ENCODE peak calls at places on chromosomes 5 and 9, in seven cellular contexts. Q is AG10803, V is BJ, T is A549, M is fibroblast of mammary gland, P is coronary artery, W is fibroblast of lung. U is an unnamed sample.

GRCh38 chr5:14268236-14268701 is 125.1 kb downstream of the TRIO start:
- DNase-seq in Q (peak), V (peak), T (peak), M (peak), P (no peak), W (peak), U (peak)

GRCh38 chr5:109876941-109877669 is 187.4 kb downstream of the MAN2A1 start:
- DNase-seq in Q (peak), V (no peak), T (no peak), M (peak), P (no peak), W (peak), U (peak)

GRCh38 chr9:14405176-14405575 is 91.2 kb upstream of the NFIB start:
- DNase-seq in Q (no peak), V (no peak), T (no peak), M (no peak), P (no peak), W (no peak), U (no peak)

GRCh38 chr5:33209252-33209651 is 231.5 kb upstream of the TARS1 start:
- DNase-seq in Q (no peak), V (no peak), T (no peak), M (no peak), P (no peak), W (no peak), U (no peak)

GRCh38 chr5:92309336-92309991 is 926.3 kb upstream of the ARRDC3 start:
- DNase-seq in Q (peak), V (peak), T (peak), M (peak), P (no peak), W (peak), U (peak)

GRCh38 chr5:9604416-9604815 is 25.7 kb downstream of the TAS2R1 start:
- DNase-seq in Q (no peak), V (no peak), T (no peak), M (no peak), P (no peak), W (no peak), U (no peak)

GRCh38 chr9:6304232-6304631 is 23.9 kb upstream of the TPD52L3 start:
- DNase-seq in Q (no peak), V (no peak), T (no peak), M (no peak), P (no peak), W (no peak), U (no peak)

GRCh38 chr9:109168170-109168569 is 1.1 kb upstream of the FRRS1L start:
- DNase-seq in Q (no peak), V (no peak), T (no peak), M (peak), P (no peak), W (no peak), U (no peak)

GRCh38 chr9:3058409-3058808 is 214.5 kb upstream of the PUM3 start:
- DNase-seq in Q (no peak), V (no peak), T (no peak), M (no peak), P (no peak), W (no peak), U (peak)

GRCh38 chr5:143030349-143030748 is 260.2 kb downstream of the ARHGAP26 start:
- DNase-seq in Q (no peak), V (no peak), T (no peak), M (no peak), P (no peak), W (no peak), U (no peak)

GRCh38 chr9:90770927-90771326 is 30.7 kb upstream of the SYK start:
- DNase-seq in Q (no peak), V (no peak), T (no peak), M (no peak), P (no peak), W (no peak), U (no peak)

GRCh38 chr5:141816598-141817399 is 61.4 kb downstream of the PCDH1 start:
- DNase-seq in Q (no peak), V (no peak), T (no peak), M (no peak), P (no peak), W (no peak), U (no peak)

GRCh38 chr5:141815796-141816180 is 62.4 kb downstream of the PCDH1 start:
- DNase-seq in Q (no peak), V (no peak), T (no peak), M (no peak), P (no peak), W (no peak), U (no peak)

GRCh38 chr5:141812512-141812911 is 65.7 kb downstream of the PCDH1 start:
- DNase-seq in Q (no peak), V (no peak), T (no peak), M (no peak), P (no peak), W (no peak), U (no peak)

GRCh38 chr5:141815051-141815795 is 63.0 kb downstream of the PCDH1 start:
- DNase-seq in Q (no peak), V (no peak), T (no peak), M (no peak), P (no peak), W (no peak), U (no peak)

GRCh38 chr5:141814064-141814982 is 63.9 kb downstream of the PCDH1 start:
- DNase-seq in Q (no peak), V (no peak), T (peak), M (peak), P (no peak), W (peak), U (peak)
- TF ChIP-seq CTCF in Q (peak), V (peak), T (peak), M (peak), P (no peak), W (peak), U (peak)

DNA sequence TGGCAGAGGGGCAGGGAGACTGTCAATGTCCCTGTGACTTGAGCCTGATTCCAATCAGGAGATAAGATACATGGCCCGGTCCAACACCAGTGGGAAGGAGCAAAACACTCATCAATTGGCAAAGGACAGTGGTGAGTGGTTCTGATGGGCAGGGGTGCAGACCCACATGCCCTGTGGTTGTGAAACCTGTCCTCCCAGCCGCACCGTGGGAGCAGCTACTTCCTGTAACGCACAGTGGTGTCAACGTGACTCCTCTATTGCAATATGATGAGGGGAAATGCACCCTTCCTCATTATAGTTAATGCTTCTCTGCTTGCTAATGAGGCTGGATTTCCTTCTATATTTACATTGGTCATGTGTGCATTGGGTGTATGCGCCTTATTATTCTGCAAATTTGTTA is 223.0 kb downstream of the IRX1 start:
- DNase-seq in Q (no peak), V (no peak), T (no peak), M (no peak), P (no peak), W (no peak), U (no peak)
- H3K4me3 ChIP-seq in Q (no peak), V (no peak), T (no peak), M (no peak), P (no peak), W (no peak), U (no peak)

DNA sequence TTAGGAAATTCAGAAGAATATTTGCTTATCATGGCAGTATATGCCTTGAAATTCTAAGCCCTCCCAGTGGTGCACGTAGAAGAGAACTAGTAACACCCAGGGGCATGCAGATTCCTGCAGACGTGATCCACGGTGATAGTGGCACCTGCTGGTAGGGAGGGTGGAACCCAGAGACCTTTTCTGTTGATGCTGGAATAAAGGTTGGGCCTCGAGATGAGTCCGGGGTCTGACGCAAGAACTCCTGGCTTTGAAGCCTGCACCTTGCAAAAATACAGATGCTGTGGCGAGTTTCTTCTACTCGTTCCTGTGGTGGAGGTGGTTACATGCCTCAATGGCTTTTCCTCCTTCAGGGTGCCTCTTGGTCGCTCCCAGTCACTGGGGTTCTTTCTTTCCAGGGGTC is 39.5 kb upstream of the PHF2 start:
- DNase-seq in Q (no peak), V (no peak), T (no peak), M (no peak), P (no peak), W (no peak), U (no peak)
- TF ChIP-seq CTCF in Q (no peak), V (no peak), T (no peak), M (no peak), P (no peak), W (no peak), U (peak)

GRCh38 chr5:173265433-173265832 is 30.4 kb upstream of the NKX2-5 start:
- DNase-seq in Q (no peak), V (no peak), T (no peak), M (no peak), P (no peak), W (no peak), U (no peak)
- H3K4me3 ChIP-seq in Q (no peak), V (no peak), T (no peak), M (no peak), P (no peak), W (no peak), U (no peak)

GRCh38 chr5:155475318-155475717 is 461.8 kb downstream of the KIF4B start:
- DNase-seq in Q (no peak), V (no peak), T (no peak), M (no peak), P (no peak), W (no peak), U (no peak)

GRCh38 chr5:155472780-155473179 is 459.2 kb downstream of the KIF4B start:
- DNase-seq in Q (no peak), V (no peak), T (no peak), M (no peak), P (no peak), W (no peak), U (no peak)

GRCh38 chr5:155466851-155467250 is 453.3 kb downstream of the KIF4B start:
- DNase-seq in Q (no peak), V (no peak), T (no peak), M (no peak), P (no peak), W (no peak), U (no peak)

DNA sequence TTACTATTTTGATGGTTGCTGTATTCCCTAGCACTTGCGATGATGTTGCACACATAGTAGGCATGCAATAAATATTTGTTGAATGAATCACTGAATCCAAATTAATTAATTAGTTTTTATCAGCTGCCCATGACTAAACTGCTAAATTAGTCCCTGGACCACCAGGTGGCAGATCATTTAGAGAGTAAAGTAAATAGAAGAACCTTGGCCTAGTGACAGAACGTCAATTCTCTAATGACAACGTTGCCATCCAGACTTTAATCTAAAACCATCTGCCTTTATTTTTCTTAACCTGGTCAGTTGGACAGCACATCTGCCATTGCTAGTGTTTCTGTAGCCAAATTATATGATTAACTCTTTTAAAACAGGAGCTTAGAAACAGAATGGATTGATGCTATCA is 457.5 kb downstream of the KIF4B start:
- DNase-seq in Q (no peak), V (no peak), T (no peak), M (no peak), P (no peak), W (no peak), U (no peak)
- TF ChIP-seq CTCF in Q (no peak), V (no peak), T (no peak), M (no peak), P (no peak), W (no peak), U (no peak)

GRCh38 chr9:18296702-18297531 is 177.0 kb upstream of the ADAMTSL1 start:
- DNase-seq in Q (peak), V (peak), T (no peak), M (peak), P (no peak), W (peak), U (peak)
- H3K4me3 ChIP-seq in Q (peak), V (peak), T (no peak), M (no peak), P (peak), W (no peak), U (peak)

GRCh38 chr5:29370248-29370647 is 1823.2 kb upstream of the CDH6 start:
- DNase-seq in Q (no peak), V (no peak), T (no peak), M (no peak), P (no peak), W (no peak), U (no peak)

DNA sequence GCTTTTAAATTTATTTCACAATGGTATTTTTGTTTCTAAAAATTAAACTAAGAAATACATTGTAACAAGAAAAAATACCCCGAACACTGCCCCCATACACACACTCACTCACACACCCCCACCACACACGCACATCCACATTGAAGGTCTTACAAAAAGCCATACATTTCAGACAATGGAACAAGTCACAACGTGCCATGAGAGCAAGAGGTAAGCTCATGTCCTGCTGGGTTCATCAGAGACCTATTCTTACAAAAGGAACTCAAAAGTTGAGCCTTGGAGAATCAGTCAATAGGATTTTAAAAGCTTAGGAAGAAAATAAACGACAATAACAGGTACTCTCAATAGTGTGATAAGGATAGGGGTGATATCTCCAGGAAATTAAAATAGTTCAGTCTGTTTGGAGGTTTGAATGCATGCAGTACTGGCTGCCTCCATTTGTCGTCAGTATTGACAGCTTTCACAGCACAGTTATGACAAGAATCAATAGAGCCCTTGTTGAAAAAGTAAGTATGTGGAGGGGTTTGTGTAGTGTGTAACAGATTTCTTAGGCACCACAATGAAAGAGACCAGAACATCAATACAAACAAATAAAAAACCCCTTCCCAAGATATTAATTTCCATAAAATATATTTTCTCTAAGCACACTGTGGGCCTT is 1826.2 kb upstream of the CDH6 start:
- DNase-seq in Q (no peak), V (no peak), T (no peak), M (no peak), P (no peak), W (no peak), U (no peak)
- TF ChIP-seq CTCF in Q (no peak), V (no peak), T (no peak), M (no peak), P (no peak), W (no peak), U (no peak)